ENCODE peak calls at places on chromosomes 6 and 20, in eight cellular contexts. G, J, O, B, R, Q, E and F are unnamed samples. For H3K27me3, the result is how much of the 10 kb centered on the place peaks cover.

GRCh38 chr6:98824907-98825601 is 9.3 kb upstream of the POU3F2 start:
- DNase-seq in E (no peak), Q (no peak), B (no peak), G (no peak), O (no peak), J (no peak), R (no peak), F (no peak)

GRCh38 chr6:33450434-33450833 is 3.9 kb upstream of the ZBTB9 start:
- DNase-seq in Q (no peak), R (no peak), G (no peak), O (no peak), E (no peak), B (no peak), J (no peak), F (no peak)

GRCh38 chr6:134795001-134795400 is 154.9 kb downstream of the ALDH8A1 start:
- DNase-seq in O (no peak), R (no peak), Q (no peak), B (no peak), G (no peak), J (no peak), E (no peak), F (no peak)

GRCh38 chr20:63969851-63970713 is at the start of gene ZNF512B:
- DNase-seq in O (peak), R (no peak), J (peak), B (no peak), Q (peak), G (peak), E (peak), F (no peak)

GRCh38 chr6:143331362-143331761 is 119.1 kb downstream of the ADAT2 start:
- DNase-seq in B (no peak), R (no peak), E (no peak), Q (no peak), J (no peak), O (no peak), G (no peak), F (no peak)

GRCh38 chr6:257031-257725 is 35.1 kb upstream of the DUSP22 start:
- DNase-seq in G (no peak), J (no peak), O (no peak), Q (no peak), B (no peak), E (no peak), R (no peak), F (no peak)

GRCh38 chr6:90184334-90185298 is 112.0 kb downstream of the BACH2 start:
- DNase-seq in Q (no peak), O (no peak), J (no peak), E (no peak), G (no peak), B (peak), R (no peak), F (no peak)

GRCh38 chr6:84748331-84748730 is 16.1 kb downstream of the TBX18 start:
- DNase-seq in G (no peak), J (no peak), Q (no peak), O (no peak), E (no peak), R (no peak), B (no peak), F (no peak)

GRCh38 chr6:142014515-142014914 is 118.2 kb upstream of the GJE1 start:
- DNase-seq in B (peak), O (no peak), G (no peak), E (no peak), J (no peak), Q (no peak), R (no peak), F (no peak)

GRCh38 chr6:21908117-21908848 is 314.7 kb downstream of the SOX4 start:
- DNase-seq in G (no peak), J (no peak), O (no peak), R (no peak), Q (no peak), B (no peak), E (no peak), F (no peak)

GRCh38 chr6:20438462-20439070 is 36.9 kb downstream of the E2F3 start:
- DNase-seq in B (no peak), G (no peak), Q (no peak), O (no peak), E (no peak), J (no peak), R (no peak), F (no peak)

GRCh38 chr6:28980797-28981390 is 24.2 kb downstream of the ZNF311 start:
- DNase-seq in B (peak), G (peak), J (peak), Q (peak), O (peak), R (no peak), E (no peak), F (peak)

GRCh38 chr6:128725271-128726233 is 157.4 kb upstream of the LAMA2 start:
- DNase-seq in Q (peak), G (no peak), O (peak), E (no peak), B (peak), R (no peak), J (no peak), F (no peak)

GRCh38 chr6:138533667-138534066 is 34.4 kb upstream of the NHSL1 start:
- DNase-seq in J (peak), Q (no peak), G (no peak), B (no peak), R (no peak), E (no peak), O (no peak), F (no peak)

GRCh38 chr6:36387440-36388303 is at the start of gene ETV7:
- DNase-seq in E (peak), Q (peak), G (peak), R (no peak), J (peak), O (peak), B (no peak), F (no peak)

GRCh38 chr6:44333273-44333919 is 9.1 kb upstream of the SPATS1 start:
- DNase-seq in O (no peak), B (no peak), E (no peak), R (no peak), J (no peak), Q (no peak), G (no peak), F (no peak)

DNA sequence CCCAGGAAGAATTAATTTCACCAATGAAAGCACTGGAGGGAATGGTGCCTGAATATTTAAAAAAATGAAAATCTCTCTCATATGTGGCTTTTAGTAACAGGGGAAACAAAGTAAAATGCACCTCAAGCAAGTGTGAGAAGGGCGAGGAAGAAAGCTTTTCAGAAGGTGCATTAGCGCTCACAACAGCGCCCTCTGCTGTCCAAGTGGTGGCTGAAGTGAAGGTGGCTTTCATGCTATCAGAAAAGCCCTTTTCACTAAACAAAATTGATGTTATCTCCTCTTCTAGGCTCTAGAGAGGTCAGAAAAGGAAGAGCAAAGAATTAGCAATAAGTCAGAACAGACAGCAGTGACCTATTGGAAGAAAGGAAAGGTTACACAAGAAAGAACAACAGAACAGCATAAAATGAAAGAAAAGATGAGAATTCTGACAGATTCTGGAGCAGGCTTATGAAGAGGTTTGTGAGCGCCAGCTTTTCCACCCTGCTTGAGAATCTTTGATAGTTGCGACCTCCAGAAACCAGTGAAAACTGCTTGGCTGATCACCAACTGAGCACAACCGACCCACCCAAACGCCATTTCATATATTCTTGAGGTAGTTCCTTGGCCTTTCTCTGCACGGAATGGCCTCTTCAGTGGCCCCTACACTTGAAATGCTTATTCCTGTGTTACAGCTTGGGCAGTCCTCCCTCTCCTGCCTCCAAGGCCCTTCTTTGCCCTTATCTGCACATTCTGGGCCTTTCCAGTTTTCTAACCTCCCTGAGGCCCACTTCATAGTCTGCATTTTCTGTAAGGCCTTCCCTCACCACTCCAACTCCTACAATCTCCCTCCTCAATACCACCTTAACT is 45.3 kb downstream of the SMLR1 start:
- DNase-seq in O (peak), G (peak), Q (peak), R (peak), J (peak), E (peak), B (peak), F (peak)
- H3K27ac ChIP-seq in O (no peak), G (no peak), Q (no peak), R (no peak), J (no peak), E (no peak), B (no peak), F (no peak)

GRCh38 chr6:14118444-14118843 is 872 bp downstream of the CD83 start:
- DNase-seq in B (no peak), Q (no peak), E (no peak), R (no peak), G (no peak), J (no peak), O (no peak), F (no peak)

GRCh38 chr6:14120556-14120955 is 3.0 kb downstream of the CD83 start:
- DNase-seq in E (no peak), Q (no peak), G (no peak), B (no peak), R (no peak), J (no peak), O (no peak), F (no peak)

GRCh38 chr6:14118091-14118439 is 493 bp downstream of the CD83 start:
- DNase-seq in E (no peak), B (no peak), G (no peak), J (no peak), R (no peak), Q (no peak), O (no peak), F (no peak)

GRCh38 chr6:14121936-14122344 is 4.4 kb downstream of the CD83 start:
- DNase-seq in G (peak), R (no peak), J (no peak), Q (no peak), B (no peak), E (no peak), O (peak), F (no peak)

GRCh38 chr6:14119764-14120163 is 2.2 kb downstream of the CD83 start:
- DNase-seq in R (no peak), E (no peak), Q (peak), J (no peak), G (no peak), B (no peak), O (no peak), F (no peak)
- H3K27me3 ChIP-seq in R (under half), E (under half), Q (under half), J (under half), G (under half), B (under half), O (under half), F (under half)

DNA sequence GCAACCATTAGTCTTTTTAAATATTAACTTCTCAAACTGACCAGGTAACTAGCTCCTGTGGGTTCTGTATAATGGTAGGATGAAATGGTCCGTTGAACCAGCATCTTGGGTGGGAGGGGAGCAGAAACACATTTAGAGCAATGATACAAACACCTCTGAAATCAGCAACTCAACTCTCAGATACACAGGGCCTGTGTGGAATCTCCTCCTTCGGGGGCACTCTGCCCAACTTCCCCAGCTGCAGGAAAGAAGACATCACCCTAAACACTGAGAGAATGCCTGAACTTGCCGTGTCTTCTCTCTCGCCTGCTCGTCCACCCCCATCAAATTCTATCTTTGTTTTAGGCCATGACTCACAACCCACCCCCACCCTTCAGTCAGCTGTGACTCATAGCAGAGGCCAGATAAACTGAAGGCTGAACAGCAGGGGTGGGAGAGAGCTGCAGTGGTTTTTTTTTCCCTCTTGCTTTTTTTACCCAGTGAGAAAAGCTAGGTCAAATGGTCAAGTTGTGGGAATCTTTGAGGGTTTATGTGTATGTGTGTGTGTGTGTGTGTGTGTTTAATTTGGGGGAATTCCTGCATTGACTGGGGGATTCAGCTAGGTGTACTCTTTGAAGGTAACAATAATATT is 593.4 kb upstream of the JAG1 start:
- DNase-seq in Q (peak), O (peak), G (peak), J (peak), B (peak), R (no peak), E (no peak), F (peak)
- H3K27ac ChIP-seq in Q (no peak), O (peak), G (no peak), J (no peak), B (peak), R (no peak), E (no peak), F (peak)

DNA sequence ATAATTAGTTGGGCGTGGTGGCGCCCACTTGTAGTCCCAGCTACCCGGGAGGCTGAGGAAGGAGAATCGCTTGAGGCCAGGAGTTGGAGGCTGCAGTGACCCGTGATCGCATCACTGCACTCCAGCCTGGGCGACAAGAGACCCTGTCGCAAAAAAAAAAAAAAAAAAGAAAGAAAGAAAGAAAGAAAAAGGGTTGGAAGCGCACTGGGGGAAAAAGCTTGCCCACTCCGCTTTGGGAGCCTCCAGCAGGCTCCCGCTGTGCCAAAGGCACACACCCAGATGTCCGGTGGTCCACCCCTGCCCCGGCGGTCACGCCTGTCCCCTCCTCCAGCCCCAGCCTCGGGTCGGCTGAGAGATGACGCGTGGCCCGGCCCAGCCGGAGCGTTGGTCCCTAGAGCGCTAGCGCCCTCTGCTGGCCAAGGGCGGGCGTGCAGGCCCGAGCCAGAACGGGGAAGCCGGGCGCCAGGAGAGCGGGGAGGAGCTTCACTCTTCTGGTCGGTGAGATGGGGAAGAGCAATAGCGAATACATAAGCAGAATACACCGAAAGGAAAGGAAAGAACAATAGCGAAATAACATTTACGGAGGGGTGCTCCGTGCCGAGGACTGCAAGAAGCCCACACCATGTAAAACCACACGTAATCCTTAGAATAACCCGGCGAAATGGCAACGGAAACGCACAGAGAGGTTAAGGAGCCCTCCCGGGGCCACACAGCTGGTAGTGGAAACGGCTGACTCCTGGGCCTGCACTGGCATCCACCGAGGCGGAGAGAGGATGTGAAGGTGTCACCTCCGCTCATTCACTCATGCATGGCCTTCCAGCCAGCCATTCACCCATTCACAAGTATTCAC is 41.7 kb downstream of the UBE2V1 start:
- DNase-seq in R (peak), E (peak), B (peak), G (peak), O (peak), Q (peak), J (peak), F (peak)
- H3K27me3 ChIP-seq in R (under half), E (under half), B (under half), G (under half), O (under half), Q (under half), J (under half), F (under half)